ENCODE peak calls at places on chromosomes 7 and 10, in four cellular contexts. O is HepG2, Q is K562, B is GM12878. Z is an unnamed sample.

GRCh38 chr10:86520871-86521619 is 547 bp downstream of the WAPL start:
- DNase-seq in O (peak), B (no peak), Q (peak), Z (peak)

GRCh38 chr7:100693312-100694195 is 496 bp downstream of the GIGYF1 start:
- DNase-seq in Q (peak), B (no peak), O (no peak), Z (peak)

GRCh38 chr7:140230517-140230861 is 53.7 kb upstream of the KDM7A start:
- DNase-seq in B (no peak), O (peak), Q (no peak), Z (no peak)

GRCh38 chr10:52586710-52587109 is 185.9 kb downstream of the MBL2 start:
- DNase-seq in B (no peak), O (no peak), Q (no peak), Z (no peak)

GRCh38 chr10:93074597-93075368 is 1.1 kb downstream of the CYP26A1 start:
- DNase-seq in Q (no peak), B (no peak), O (no peak), Z (no peak)

GRCh38 chr7:137084607-137085380 is 216.3 kb downstream of the CHRM2 start:
- DNase-seq in O (no peak), B (no peak), Q (no peak), Z (no peak)

GRCh38 chr10:125154529-125154928 is 5.8 kb downstream of the CTBP2 start:
- DNase-seq in Q (peak), B (no peak), O (no peak), Z (no peak)

GRCh38 chr7:134781171-134781570 is 1.7 kb downstream of the CALD1 start:
- DNase-seq in B (no peak), Q (no peak), O (no peak), Z (no peak)

GRCh38 chr7:2438775-2439174 is 35.4 kb downstream of the CHST12 start:
- DNase-seq in O (no peak), Q (no peak), B (no peak), Z (no peak)

GRCh38 chr7:9201928-9202327 is 768.5 kb downstream of the NXPH1 start:
- DNase-seq in B (no peak), O (no peak), Q (no peak), Z (no peak)

GRCh38 chr10:1603181-1603580 is 134.1 kb downstream of the ADARB2 start:
- DNase-seq in B (no peak), Q (no peak), O (no peak), Z (no peak)

GRCh38 chr7:10998984-10999757 is 25.5 kb downstream of the PHF14 start:
- DNase-seq in O (peak), Q (peak), B (no peak), Z (no peak)

GRCh38 chr7:90626011-90626410 is 29.9 kb downstream of the CDK14 start:
- DNase-seq in B (no peak), Q (no peak), O (no peak), Z (no peak)

GRCh38 chr7:16025696-16026095 is 339.2 kb upstream of the MEOX2 start:
- DNase-seq in B (no peak), Q (no peak), O (no peak), Z (no peak)

GRCh38 chr10:52644678-52645434 is 127.7 kb downstream of the MBL2 start:
- DNase-seq in Q (peak), O (peak), B (no peak), Z (peak)

GRCh38 chr7:128778946-128779345 is 3.4 kb upstream of the OPN1SW start:
- DNase-seq in Q (no peak), B (no peak), O (no peak), Z (no peak)

GRCh38 chr10:131858118-131858515 is 42.7 kb upstream of the PPP2R2D start:
- DNase-seq in B (no peak), O (no peak), Q (no peak), Z (no peak)

GRCh38 chr7:3897430-3898385 is 596.7 kb downstream of the SDK1 start:
- DNase-seq in Q (peak), O (peak), B (no peak), Z (peak)

GRCh38 chr7:111658546-111658945 is 96.3 kb upstream of the IMMP2L start:
- DNase-seq in Q (no peak), B (no peak), O (no peak), Z (no peak)

GRCh38 chr10:49359349-49360231 is 36.3 kb downstream of the DRGX start:
- DNase-seq in B (no peak), Q (no peak), O (peak), Z (no peak)

GRCh38 chr10:103470755-103471653 is 8.0 kb downstream of the CALHM3 start:
- DNase-seq in O (no peak), Q (peak), B (peak), Z (no peak)

GRCh38 chr10:74118794-74119193 is 31.8 kb downstream of the AP3M1 start:
- DNase-seq in B (no peak), O (no peak), Q (no peak), Z (no peak)

GRCh38 chr7:64045301-64046040 is at the start of gene ZNF727:
- DNase-seq in Q (no peak), B (no peak), O (no peak), Z (no peak)

GRCh38 chr7:112143567-112143966 is 62.6 kb downstream of the DOCK4 start:
- DNase-seq in O (no peak), B (no peak), Q (no peak), Z (no peak)

DNA sequence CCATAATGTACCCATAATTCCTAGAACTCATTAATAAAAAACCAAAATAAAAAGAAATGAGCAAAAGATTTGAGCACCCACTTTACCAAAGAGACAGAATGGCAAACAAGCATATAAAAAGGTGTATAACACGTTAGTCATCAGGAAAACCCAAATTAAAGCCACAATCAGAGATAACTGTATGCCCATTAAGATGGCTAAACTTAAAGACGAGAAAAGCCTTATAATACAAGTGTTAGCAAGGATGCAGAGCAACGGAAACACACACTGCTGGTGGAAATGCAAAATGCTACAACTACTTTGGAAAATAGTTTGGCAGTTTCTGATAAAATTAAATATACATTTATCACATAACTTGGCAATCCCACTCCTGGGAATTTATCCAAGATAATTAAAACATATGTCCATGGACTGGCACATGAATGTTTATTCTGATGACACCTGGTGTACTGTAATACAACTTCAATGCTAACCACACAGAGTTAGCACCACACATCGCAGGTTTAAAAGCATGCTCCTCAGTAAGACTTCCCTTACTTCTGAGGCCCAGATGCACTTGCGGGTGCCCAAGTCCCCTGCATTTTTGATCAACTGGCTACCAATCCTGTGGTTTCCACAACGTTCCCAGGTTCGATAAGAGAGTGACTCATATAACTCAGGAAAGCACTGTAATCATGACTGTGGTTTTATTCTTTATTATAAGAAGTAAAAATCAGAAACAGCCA is 158.6 kb downstream of the SNX13 start:
- DNase-seq in Q (no peak), B (no peak), O (no peak), Z (no peak)
- TF ChIP-seq FOXM1 in Q (no peak), B (no peak), O (no peak), Z (no peak)

GRCh38 chr7:116211006-116211912 is 920 bp downstream of the TES start:
- DNase-seq in Q (peak), B (peak), O (peak), Z (peak)
- TF ChIP-seq TARDBP in Q (peak), B (no peak), O (no peak), Z (no peak)

GRCh38 chr7:103074519-103075336 is at the start of the genes ARMC10 and FBXL13:
- DNase-seq in O (peak), B (peak), Q (peak), Z (peak)

GRCh38 chr7:103073989-103074518 is 542 bp downstream of the FBXL13 start:
- DNase-seq in O (no peak), B (no peak), Q (no peak), Z (peak)

GRCh38 chr7:103075337-103075918 is 488 bp downstream of the ARMC10 start:
- DNase-seq in B (no peak), Q (peak), O (peak), Z (peak)

GRCh38 chr7:103077318-103077717 is 2.4 kb downstream of the ARMC10 start:
- DNase-seq in Q (no peak), B (no peak), O (no peak), Z (no peak)

DNA sequence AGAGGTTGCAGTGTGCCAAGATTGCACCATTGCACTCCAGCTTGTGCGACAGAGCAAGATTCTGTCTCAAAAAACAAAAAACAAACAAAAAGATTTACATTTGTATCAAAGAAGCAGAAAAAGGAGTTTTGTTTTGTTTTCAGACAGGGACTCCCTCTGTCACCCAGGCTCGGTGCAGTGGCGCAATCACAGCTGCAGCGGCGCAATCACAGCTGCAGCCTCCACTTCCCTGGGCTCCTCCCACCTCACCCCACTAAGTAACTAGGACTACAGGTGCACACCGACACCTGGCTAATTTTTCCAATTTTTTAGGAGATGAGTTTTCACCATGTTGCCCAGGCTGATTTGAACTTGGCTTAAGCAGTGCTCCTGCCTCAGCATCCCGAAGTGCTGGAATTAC is 1.8 kb downstream of the ARMC10 start:
- DNase-seq in Q (no peak), O (no peak), B (no peak), Z (no peak)
- TF ChIP-seq FOXM1 in Q (no peak), O (no peak), B (no peak), Z (no peak)

GRCh38 chr10:88893611-88894010 is 13.6 kb downstream of the STAMBPL1 start:
- DNase-seq in B (no peak), O (no peak), Q (no peak), Z (no peak)
- TF ChIP-seq TARDBP in B (no peak), O (no peak), Q (no peak), Z (no peak)

DNA sequence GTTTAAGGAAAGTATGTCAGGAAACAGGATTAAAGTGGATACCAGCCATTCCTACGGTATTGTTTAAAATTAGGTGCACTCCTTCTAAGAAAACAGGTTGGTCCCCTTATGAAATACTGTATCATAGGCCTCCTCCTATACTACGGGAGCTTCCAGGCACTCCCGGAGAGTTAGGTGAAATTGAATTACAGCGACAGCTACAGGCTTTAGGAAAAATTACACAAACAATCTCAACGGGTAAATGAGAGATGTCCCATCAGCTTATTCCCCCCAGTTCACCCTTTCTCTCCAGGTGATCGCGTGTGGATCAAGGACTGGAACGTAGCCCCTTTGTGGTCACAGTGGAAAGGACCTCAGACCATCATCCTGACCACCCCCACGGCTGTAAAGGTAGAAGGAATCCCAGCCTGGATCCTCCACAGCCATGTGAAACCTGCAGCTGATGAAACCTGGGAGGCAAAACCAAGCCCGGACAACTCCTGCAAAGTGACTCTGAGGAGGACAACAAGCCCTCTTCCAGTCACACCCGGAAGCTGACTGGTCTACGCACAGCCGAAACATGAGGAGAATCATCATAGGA is 25.1 kb upstream of the GHITM start:
- DNase-seq in O (peak), Q (peak), B (no peak), Z (no peak)
- TF ChIP-seq FOXM1 in O (no peak), Q (no peak), B (no peak), Z (no peak)

DNA sequence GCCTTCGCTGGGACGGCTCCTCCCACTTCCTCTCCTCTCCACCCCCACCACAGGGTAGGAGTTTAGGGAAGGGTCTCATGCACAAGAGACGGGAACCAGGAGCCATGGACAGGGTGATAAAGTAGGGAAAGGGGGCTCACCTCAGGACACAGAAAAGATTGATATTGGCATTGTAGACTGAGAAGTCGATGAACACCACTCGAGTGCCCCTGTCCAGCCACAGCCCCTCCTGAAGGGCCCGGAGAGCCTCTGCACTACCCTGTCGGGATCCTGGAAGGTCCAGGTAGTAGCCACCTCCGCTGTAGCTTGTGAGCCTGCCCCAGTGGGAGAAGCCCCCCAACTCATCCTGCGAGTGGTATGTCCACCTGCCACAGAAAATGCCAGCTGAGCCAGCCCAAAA is 10.8 kb upstream of the BLOC1S2 start:
- DNase-seq in Q (no peak), B (no peak), O (no peak), Z (no peak)
- TF ChIP-seq TARDBP in Q (no peak), B (no peak), O (no peak), Z (no peak)

Z was measured in HEK293T.